ENCODE peak calls at places on chromosomes 6 and 20, in four cellular contexts. One of them, this sample, is unnamed.

GRCh38 chr6:15247750-15248450 is 2.0 kb downstream of the JARID2 start:
- DNase-seq in activated T-cell treated with anti-CD3 and anti-CD28 coated beads, Interleukin-2, amount 50 U/mL, for 24 hours: peak; percentile 76
- DNase-seq in Daoy: peak; percentile 62
- DNase-seq in right lobe of liver: peak; percentile 74
- DNase-seq in this sample: peak; percentile 57

GRCh38 chr6:42404494-42404893 is 47.2 kb downstream of the TRERF1 start:
- DNase-seq in activated T-cell treated with anti-CD3 and anti-CD28 coated beads, Interleukin-2, amount 50 U/mL, for 24 hours: peak; percentile 53
- DNase-seq in right lobe of liver: no peak
- DNase-seq in Daoy: peak; percentile 93
- DNase-seq in this sample: no peak

GRCh38 chr20:967796-968742 is 34.0 kb downstream of the RSPO4 start:
- DNase-seq in activated T-cell treated with anti-CD3 and anti-CD28 coated beads, Interleukin-2, amount 50 U/mL, for 24 hours: no peak
- DNase-seq in Daoy: peak; percentile 70
- DNase-seq in right lobe of liver: no peak
- DNase-seq in this sample: no peak

GRCh38 chr6:125750692-125751333 is 1.4 kb downstream of the HEY2 start:
- DNase-seq in activated T-cell treated with anti-CD3 and anti-CD28 coated beads, Interleukin-2, amount 50 U/mL, for 24 hours: no peak
- DNase-seq in right lobe of liver: no peak
- DNase-seq in Daoy: no peak
- DNase-seq in this sample: no peak

GRCh38 chr6:25476126-25476525 is 175.9 kb upstream of the SCGN start:
- DNase-seq in activated T-cell treated with anti-CD3 and anti-CD28 coated beads, Interleukin-2, amount 50 U/mL, for 24 hours: no peak
- DNase-seq in Daoy: peak; percentile 53
- DNase-seq in right lobe of liver: no peak
- DNase-seq in this sample: no peak

GRCh38 chr6:43455034-43455747 is at the start of gene DLK2:
- DNase-seq in right lobe of liver: no peak
- DNase-seq in Daoy: peak; percentile 43
- DNase-seq in activated T-cell treated with anti-CD3 and anti-CD28 coated beads, Interleukin-2, amount 50 U/mL, for 24 hours: peak; percentile 71
- DNase-seq in this sample: peak; percentile 36

GRCh38 chr6:43014434-43014909 is 423 bp downstream of the KLHDC3 start:
- DNase-seq in right lobe of liver: no peak
- DNase-seq in Daoy: no peak
- DNase-seq in activated T-cell treated with anti-CD3 and anti-CD28 coated beads, Interleukin-2, amount 50 U/mL, for 24 hours: no peak
- DNase-seq in this sample: no peak

GRCh38 chr6:38901802-38902522 is 146.6 kb upstream of the GLP1R start:
- DNase-seq in Daoy: no peak
- DNase-seq in right lobe of liver: no peak
- DNase-seq in activated T-cell treated with anti-CD3 and anti-CD28 coated beads, Interleukin-2, amount 50 U/mL, for 24 hours: no peak
- DNase-seq in this sample: no peak

GRCh38 chr6:22145294-22145693 is 151.5 kb downstream of the PRL start:
- DNase-seq in right lobe of liver: no peak
- DNase-seq in Daoy: no peak
- DNase-seq in activated T-cell treated with anti-CD3 and anti-CD28 coated beads, Interleukin-2, amount 50 U/mL, for 24 hours: no peak
- DNase-seq in this sample: no peak

GRCh38 chr6:145875496-145876244 is 61.1 kb upstream of the FBXO30 start:
- DNase-seq in activated T-cell treated with anti-CD3 and anti-CD28 coated beads, Interleukin-2, amount 50 U/mL, for 24 hours: no peak
- DNase-seq in right lobe of liver: no peak
- DNase-seq in Daoy: no peak
- DNase-seq in this sample: no peak

This sample was measured in dorsolateral prefrontal cortex.